ENCODE peak calls at places on chromosomes 12 and 14, in five cellular contexts. G, W, D, N and B are unnamed samples.

GRCh38 chr12:63917864-63918742 is 73.6 kb downstream of the SRGAP1 start:
- DNase-seq in G (peak), W (peak), D (no peak), N (peak), B (peak)

GRCh38 chr14:34203271-34203722 is 252.4 kb upstream of the EGLN3 start:
- DNase-seq in G (no peak), W (peak), D (no peak), N (no peak), B (no peak)

GRCh38 chr14:58669556-58670200 is 31.9 kb downstream of the DACT1 start:
- DNase-seq in G (no peak), W (no peak), D (no peak), N (no peak), B (no peak)

GRCh38 chr14:68888025-68888850 is 90.9 kb downstream of the ACTN1 start:
- DNase-seq in G (no peak), W (no peak), D (no peak), N (no peak), B (no peak)

GRCh38 chr14:55874785-55875184 is 243.4 kb upstream of the PELI2 start:
- DNase-seq in G (no peak), W (no peak), D (no peak), N (no peak), B (no peak)

GRCh38 chr14:56666716-56667115 is 87.1 kb downstream of the TMEM260 start:
- DNase-seq in G (peak), W (peak), D (no peak), N (no peak), B (no peak)

GRCh38 chr12:42603246-42603645 is 13.7 kb upstream of the PRICKLE1 start:
- DNase-seq in G (no peak), W (no peak), D (no peak), N (no peak), B (no peak)

GRCh38 chr12:54133663-54134375 is 55.0 kb downstream of the SMUG1 start:
- DNase-seq in G (no peak), W (no peak), D (no peak), N (no peak), B (no peak)

GRCh38 chr14:20460458-20461229 is 590 bp downstream of the PIP4P1 start:
- DNase-seq in G (peak), W (no peak), D (peak), N (no peak), B (peak)

GRCh38 chr14:74161526-74162158 is 76.9 kb downstream of the LIN52 start:
- DNase-seq in G (no peak), W (no peak), D (no peak), N (no peak), B (no peak)

GRCh38 chr14:79834856-79835255 is 376.4 kb downstream of the DIO2 start:
- DNase-seq in G (no peak), W (no peak), D (no peak), N (no peak), B (no peak)

GRCh38 chr14:69005432-69006148 is 26.5 kb upstream of the ACTN1 start:
- DNase-seq in G (peak), W (peak), D (no peak), N (no peak), B (no peak)

GRCh38 chr12:4330203-4330602 is 9.2 kb downstream of the TIGAR start:
- DNase-seq in G (no peak), W (no peak), D (no peak), N (no peak), B (no peak)

GRCh38 chr14:28766505-28767238 is at the start of gene FOXG1:
- DNase-seq in G (peak), W (peak), D (no peak), N (peak), B (peak)

GRCh38 chr12:67742461-67742860 is 93.9 kb downstream of the DYRK2 start:
- DNase-seq in G (no peak), W (no peak), D (no peak), N (no peak), B (no peak)

GRCh38 chr12:79933580-79934264 is 1.2 kb downstream of the PPP1R12A start:
- DNase-seq in G (peak), W (peak), D (peak), N (no peak), B (no peak)

GRCh38 chr14:96260341-96260821 is 4.4 kb downstream of the BDKRB1 start:
- DNase-seq in G (no peak), W (peak), D (no peak), N (no peak), B (peak)

GRCh38 chr12:94327819-94328218 is 131.8 kb downstream of the CEP83 start:
- DNase-seq in G (peak), W (peak), D (no peak), N (no peak), B (no peak)

GRCh38 chr14:64955297-64955696 is 12.8 kb upstream of the GPX2 start:
- DNase-seq in G (no peak), W (no peak), D (no peak), N (no peak), B (no peak)

GRCh38 chr12:84756961-84757360 is 155.6 kb downstream of the SLC6A15 start:
- DNase-seq in G (peak), W (peak), D (no peak), N (no peak), B (no peak)

GRCh38 chr14:77315115-77315944 is 5.4 kb downstream of the POMT2 start:
- DNase-seq in G (no peak), W (no peak), D (no peak), N (no peak), B (no peak)

GRCh38 chr12:74129702-74130101 is 407.9 kb upstream of the ATXN7L3B start:
- DNase-seq in G (peak), W (peak), D (no peak), N (no peak), B (no peak)

GRCh38 chr12:2667716-2668440 is 126.9 kb upstream of the FKBP4 start:
- DNase-seq in G (no peak), W (no peak), D (no peak), N (no peak), B (no peak)